ENCODE peak calls at places on chromosomes 5 and 9, in ten cellular contexts. One of them, this sample, is unnamed.

GRCh38 chr5:36874465-36874864 is 2.1 kb upstream of the NIPBL start:
- DNase-seq in endothelial cell: no peak
- DNase-seq in HFFc6: no peak
- DNase-seq in AG10803: no peak
- DNase-seq in gastrocnemius medialis: no peak
- DNase-seq in HL-60: no peak
- DNase-seq in fibroblast of the aortic adventitia: peak
- DNase-seq in H9: no peak
- DNase-seq in hepatocyte: no peak
- DNase-seq in cardiac fibroblast: no peak
- DNase-seq in this sample: no peak

GRCh38 chr9:21682981-21683380 is 119.5 kb upstream of the MTAP start:
- DNase-seq in endothelial cell: no peak
- DNase-seq in HFFc6: peak
- DNase-seq in AG10803: peak
- DNase-seq in gastrocnemius medialis: no peak
- DNase-seq in HL-60: no peak
- DNase-seq in fibroblast of the aortic adventitia: peak
- DNase-seq in H9: no peak
- DNase-seq in hepatocyte: no peak
- DNase-seq in cardiac fibroblast: peak
- DNase-seq in this sample: no peak

GRCh38 chr9:102550266-102550665 is 444.9 kb upstream of the CYLC2 start:
- DNase-seq in endothelial cell: no peak
- DNase-seq in HFFc6: no peak
- DNase-seq in AG10803: no peak
- DNase-seq in gastrocnemius medialis: no peak
- DNase-seq in HL-60: no peak
- DNase-seq in fibroblast of the aortic adventitia: no peak
- DNase-seq in H9: no peak
- DNase-seq in hepatocyte: no peak
- DNase-seq in cardiac fibroblast: no peak
- DNase-seq in this sample: no peak

GRCh38 chr5:31983851-31984250 is 190.3 kb downstream of the GOLPH3 start:
- DNase-seq in endothelial cell: no peak
- DNase-seq in HFFc6: peak
- DNase-seq in AG10803: peak
- DNase-seq in gastrocnemius medialis: no peak
- DNase-seq in HL-60: no peak
- DNase-seq in fibroblast of the aortic adventitia: no peak
- DNase-seq in H9: no peak
- DNase-seq in hepatocyte: no peak
- DNase-seq in cardiac fibroblast: no peak
- DNase-seq in this sample: no peak

GRCh38 chr5:120473332-120473731 is 9.2 kb downstream of the PRR16 start:
- DNase-seq in endothelial cell: no peak
- DNase-seq in HFFc6: no peak
- DNase-seq in AG10803: no peak
- DNase-seq in gastrocnemius medialis: no peak
- DNase-seq in HL-60: no peak
- DNase-seq in fibroblast of the aortic adventitia: no peak
- DNase-seq in H9: no peak
- DNase-seq in hepatocyte: no peak
- DNase-seq in cardiac fibroblast: no peak
- DNase-seq in this sample: no peak

GRCh38 chr5:38921174-38921573 is 75.4 kb downstream of the OSMR start:
- DNase-seq in endothelial cell: peak
- DNase-seq in HFFc6: no peak
- DNase-seq in AG10803: no peak
- DNase-seq in gastrocnemius medialis: no peak
- DNase-seq in HL-60: no peak
- DNase-seq in fibroblast of the aortic adventitia: no peak
- DNase-seq in H9: no peak
- DNase-seq in hepatocyte: peak
- DNase-seq in cardiac fibroblast: no peak
- DNase-seq in this sample: no peak

GRCh38 chr9:565528-565927 is 276.0 kb upstream of the DMRT1 start:
- DNase-seq in endothelial cell: no peak
- DNase-seq in HFFc6: no peak
- DNase-seq in AG10803: no peak
- DNase-seq in gastrocnemius medialis: no peak
- DNase-seq in HL-60: no peak
- DNase-seq in fibroblast of the aortic adventitia: no peak
- DNase-seq in H9: no peak
- DNase-seq in hepatocyte: no peak
- DNase-seq in cardiac fibroblast: no peak
- DNase-seq in this sample: no peak

GRCh38 chr5:150641826-150642566 is 1.5 kb downstream of the SYNPO start:
- DNase-seq in endothelial cell: no peak
- DNase-seq in HFFc6: peak
- DNase-seq in AG10803: no peak
- DNase-seq in gastrocnemius medialis: no peak
- DNase-seq in HL-60: no peak
- DNase-seq in fibroblast of the aortic adventitia: no peak
- DNase-seq in H9: no peak
- DNase-seq in hepatocyte: no peak
- DNase-seq in cardiac fibroblast: peak
- DNase-seq in this sample: no peak

GRCh38 chr5:147169399-147169798 is 65.4 kb upstream of the STK32A start:
- DNase-seq in endothelial cell: no peak
- DNase-seq in HFFc6: no peak
- DNase-seq in AG10803: peak
- DNase-seq in gastrocnemius medialis: no peak
- DNase-seq in HL-60: no peak
- DNase-seq in fibroblast of the aortic adventitia: peak
- DNase-seq in H9: no peak
- DNase-seq in hepatocyte: peak
- DNase-seq in cardiac fibroblast: peak
- DNase-seq in this sample: no peak

GRCh38 chr5:8136271-8136670 is 267.3 kb downstream of the MTRR start:
- DNase-seq in endothelial cell: no peak
- DNase-seq in HFFc6: no peak
- DNase-seq in AG10803: no peak
- DNase-seq in gastrocnemius medialis: no peak
- DNase-seq in HL-60: no peak
- DNase-seq in fibroblast of the aortic adventitia: no peak
- DNase-seq in H9: no peak
- DNase-seq in hepatocyte: no peak
- DNase-seq in cardiac fibroblast: no peak
- DNase-seq in this sample: no peak

GRCh38 chr5:3325206-3325605 is 270.4 kb upstream of the IRX1 start:
- DNase-seq in endothelial cell: no peak
- DNase-seq in HFFc6: no peak
- DNase-seq in AG10803: peak
- DNase-seq in gastrocnemius medialis: no peak
- DNase-seq in HL-60: no peak
- DNase-seq in fibroblast of the aortic adventitia: no peak
- DNase-seq in H9: no peak
- DNase-seq in hepatocyte: peak
- DNase-seq in cardiac fibroblast: no peak
- DNase-seq in this sample: no peak

GRCh38 chr5:113397046-113397445 is 37.7 kb downstream of the TSSK1B start:
- DNase-seq in endothelial cell: no peak
- DNase-seq in HFFc6: no peak
- DNase-seq in AG10803: no peak
- DNase-seq in gastrocnemius medialis: no peak
- DNase-seq in HL-60: no peak
- DNase-seq in fibroblast of the aortic adventitia: no peak
- DNase-seq in H9: no peak
- DNase-seq in hepatocyte: no peak
- DNase-seq in cardiac fibroblast: no peak
- DNase-seq in this sample: no peak

DNA sequence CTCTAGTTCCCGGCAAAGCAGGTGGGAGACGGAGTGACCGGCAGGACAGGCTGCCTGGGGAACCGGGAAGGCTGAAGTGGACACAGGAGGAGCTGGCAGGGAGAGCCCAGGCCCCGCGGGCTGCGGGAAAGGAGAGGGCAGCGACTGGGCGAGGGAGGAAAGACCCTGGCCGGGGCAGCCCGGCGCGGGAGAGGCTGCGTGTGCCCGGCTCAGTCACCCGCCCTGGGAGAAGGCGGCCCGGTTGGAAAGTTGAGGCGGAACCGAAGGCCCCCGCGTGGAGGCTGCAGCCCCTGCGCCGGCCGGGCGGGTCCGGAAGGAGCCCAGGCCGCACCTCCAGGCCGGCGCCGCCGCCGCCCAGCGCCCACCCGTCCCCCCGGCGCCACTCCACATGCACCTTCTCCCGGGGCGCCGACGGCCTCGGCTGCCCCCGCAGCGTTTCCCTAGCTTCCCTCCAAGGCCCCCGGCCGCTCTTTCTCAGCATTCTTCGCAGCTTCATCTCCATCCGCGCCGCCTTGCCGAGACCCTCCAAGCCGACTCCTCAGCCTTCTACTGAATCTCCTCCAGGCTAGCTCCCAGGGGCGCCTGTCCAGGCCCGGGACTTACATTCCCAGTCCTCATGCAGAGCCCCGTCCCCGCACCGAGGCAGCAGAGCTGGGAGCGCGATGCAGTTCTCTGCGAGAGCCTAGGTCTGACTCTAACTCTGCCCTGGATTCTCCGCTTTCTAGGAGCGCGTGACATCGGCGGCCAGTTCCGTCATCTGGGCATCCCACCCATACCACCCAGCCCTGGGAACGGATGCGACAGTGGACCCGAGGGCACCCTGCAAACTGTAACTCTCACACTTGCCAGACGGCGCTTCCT is 152.0 kb downstream of the ERCC6L2 start:
- DNase-seq in endothelial cell: peak
- DNase-seq in HFFc6: no peak
- DNase-seq in AG10803: no peak
- DNase-seq in gastrocnemius medialis: no peak
- DNase-seq in HL-60: no peak
- DNase-seq in fibroblast of the aortic adventitia: no peak
- DNase-seq in H9: peak
- DNase-seq in hepatocyte: peak
- DNase-seq in cardiac fibroblast: no peak
- DNase-seq in this sample: peak
- TF ChIP-seq CTCF in endothelial cell: no peak
- TF ChIP-seq CTCF in HFFc6: no peak
- TF ChIP-seq CTCF in AG10803: no peak
- TF ChIP-seq CTCF in gastrocnemius medialis: no peak
- TF ChIP-seq CTCF in HL-60: no peak
- TF ChIP-seq CTCF in fibroblast of the aortic adventitia: no peak
- TF ChIP-seq CTCF in H9: no peak
- TF ChIP-seq CTCF in hepatocyte: no peak
- TF ChIP-seq CTCF in cardiac fibroblast: no peak
- TF ChIP-seq CTCF in this sample: no peak

GRCh38 chr5:73974871-73975351 is 348.9 kb downstream of the ARHGEF28 start:
- DNase-seq in endothelial cell: no peak
- DNase-seq in HFFc6: no peak
- DNase-seq in AG10803: peak
- DNase-seq in gastrocnemius medialis: no peak
- DNase-seq in HL-60: no peak
- DNase-seq in fibroblast of the aortic adventitia: peak
- DNase-seq in H9: no peak
- DNase-seq in hepatocyte: no peak
- DNase-seq in cardiac fibroblast: peak
- DNase-seq in this sample: no peak

GRCh38 chr5:73975855-73976254 is 349.9 kb downstream of the ARHGEF28 start:
- DNase-seq in endothelial cell: no peak
- DNase-seq in HFFc6: no peak
- DNase-seq in AG10803: no peak
- DNase-seq in gastrocnemius medialis: no peak
- DNase-seq in HL-60: no peak
- DNase-seq in fibroblast of the aortic adventitia: no peak
- DNase-seq in H9: no peak
- DNase-seq in hepatocyte: no peak
- DNase-seq in cardiac fibroblast: no peak
- DNase-seq in this sample: no peak

GRCh38 chr5:73981696-73982095 is 355.7 kb downstream of the ARHGEF28 start:
- DNase-seq in endothelial cell: no peak
- DNase-seq in HFFc6: no peak
- DNase-seq in AG10803: no peak
- DNase-seq in gastrocnemius medialis: no peak
- DNase-seq in HL-60: no peak
- DNase-seq in fibroblast of the aortic adventitia: no peak
- DNase-seq in H9: no peak
- DNase-seq in hepatocyte: no peak
- DNase-seq in cardiac fibroblast: no peak
- DNase-seq in this sample: no peak

GRCh38 chr5:73973135-73973534 is 347.1 kb downstream of the ARHGEF28 start:
- DNase-seq in endothelial cell: no peak
- DNase-seq in HFFc6: no peak
- DNase-seq in AG10803: no peak
- DNase-seq in gastrocnemius medialis: no peak
- DNase-seq in HL-60: no peak
- DNase-seq in fibroblast of the aortic adventitia: no peak
- DNase-seq in H9: no peak
- DNase-seq in hepatocyte: no peak
- DNase-seq in cardiac fibroblast: no peak
- DNase-seq in this sample: no peak

DNA sequence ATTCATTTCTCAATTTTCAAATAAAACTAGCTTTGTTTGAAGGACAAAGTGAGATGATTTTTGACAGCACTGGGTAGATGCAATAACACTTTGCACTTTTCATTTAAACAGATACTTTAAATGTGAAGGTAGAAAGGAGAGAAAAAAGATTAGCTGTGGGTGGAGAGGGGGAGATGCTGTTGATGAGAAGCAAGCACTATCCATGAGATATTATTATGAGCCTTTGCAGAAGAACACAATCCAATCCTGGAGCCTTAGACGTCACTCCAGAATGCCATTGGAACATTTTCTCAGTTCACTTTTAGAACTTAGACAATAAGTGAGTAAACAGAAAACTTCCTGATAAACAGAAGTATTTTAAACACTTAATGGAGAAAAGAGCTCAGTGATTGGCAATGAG is 351.1 kb downstream of the ARHGEF28 start:
- DNase-seq in endothelial cell: no peak
- DNase-seq in HFFc6: no peak
- DNase-seq in AG10803: no peak
- DNase-seq in gastrocnemius medialis: no peak
- DNase-seq in HL-60: no peak
- DNase-seq in fibroblast of the aortic adventitia: no peak
- DNase-seq in H9: no peak
- DNase-seq in hepatocyte: no peak
- DNase-seq in cardiac fibroblast: no peak
- DNase-seq in this sample: no peak
- TF ChIP-seq CTCF in endothelial cell: no peak
- TF ChIP-seq CTCF in HFFc6: no peak
- TF ChIP-seq CTCF in AG10803: no peak
- TF ChIP-seq CTCF in gastrocnemius medialis: no peak
- TF ChIP-seq CTCF in HL-60: no peak
- TF ChIP-seq CTCF in fibroblast of the aortic adventitia: no peak
- TF ChIP-seq CTCF in H9: no peak
- TF ChIP-seq CTCF in hepatocyte: no peak
- TF ChIP-seq CTCF in cardiac fibroblast: no peak
- TF ChIP-seq CTCF in this sample: no peak

GRCh38 chr5:176361437-176362097 is at the start of gene KIAA1191:
- DNase-seq in endothelial cell: peak
- DNase-seq in HFFc6: peak
- DNase-seq in AG10803: peak
- DNase-seq in gastrocnemius medialis: peak
- DNase-seq in HL-60: peak
- DNase-seq in fibroblast of the aortic adventitia: peak
- DNase-seq in H9: peak
- DNase-seq in hepatocyte: peak
- DNase-seq in cardiac fibroblast: peak
- DNase-seq in this sample: peak
- TF ChIP-seq CTCF in endothelial cell: no peak
- TF ChIP-seq CTCF in HFFc6: peak
- TF ChIP-seq CTCF in AG10803: peak
- TF ChIP-seq CTCF in gastrocnemius medialis: no peak
- TF ChIP-seq CTCF in HL-60: no peak
- TF ChIP-seq CTCF in fibroblast of the aortic adventitia: peak
- TF ChIP-seq CTCF in H9: no peak
- TF ChIP-seq CTCF in hepatocyte: peak
- TF ChIP-seq CTCF in cardiac fibroblast: peak
- TF ChIP-seq CTCF in this sample: no peak

GRCh38 chr9:7186175-7186574 is 428.4 kb downstream of the KDM4C start:
- DNase-seq in endothelial cell: no peak
- DNase-seq in HFFc6: peak
- DNase-seq in AG10803: no peak
- DNase-seq in gastrocnemius medialis: no peak
- DNase-seq in HL-60: peak
- DNase-seq in fibroblast of the aortic adventitia: no peak
- DNase-seq in H9: peak
- DNase-seq in hepatocyte: no peak
- DNase-seq in cardiac fibroblast: peak
- DNase-seq in this sample: no peak
- TF ChIP-seq CTCF in endothelial cell: peak
- TF ChIP-seq CTCF in HFFc6: peak
- TF ChIP-seq CTCF in AG10803: peak
- TF ChIP-seq CTCF in gastrocnemius medialis: no peak
- TF ChIP-seq CTCF in HL-60: peak
- TF ChIP-seq CTCF in fibroblast of the aortic adventitia: peak
- TF ChIP-seq CTCF in H9: peak
- TF ChIP-seq CTCF in hepatocyte: peak
- TF ChIP-seq CTCF in cardiac fibroblast: peak
- TF ChIP-seq CTCF in this sample: peak